ENCODE peak calls at places on chromosomes 13 and 19, in ten cellular contexts. Y is posterior cingulate gyrus, D is NCI-H2081 treated with DMSO at 0.1 percent for 48 hours, E is C1 segment of cervical spinal cord, H is NCI-H2227 treated with DMSO at 0.1 percent for 48 hours, M is EL, R is cardiac muscle cell, P is GM23248, Q is progenitor cell of endocrine pancreas, U is GM04503. X is an unnamed sample.

GRCh38 chr19:48858984-48859710 is 9.3 kb downstream of the PLEKHA4 start:
- DNase-seq in D (no peak), U (no peak), H (no peak), R (no peak), Q (no peak), P (peak; percentile 10), E (no peak), Y (peak; percentile 89), M (no peak), X (no peak)

GRCh38 chr13:65932587-65933239 is 1297.4 kb downstream of the PCDH9 start:
- DNase-seq in Q (no peak), E (no peak), U (no peak), R (no peak), M (peak; percentile 80), D (no peak), H (peak; percentile 15), Y (no peak), P (peak; percentile 23), X (no peak)

GRCh38 chr13:111518161-111518791 is 197.8 kb downstream of the TEX29 start:
- DNase-seq in U (no peak), D (no peak), M (no peak), R (no peak), Q (no peak), H (no peak), Y (no peak), E (no peak), P (no peak), X (no peak)

GRCh38 chr19:41595258-41595889 is 19.4 kb downstream of the CEACAM21 start:
- DNase-seq in Y (no peak), R (peak; percentile 88), D (peak; percentile 16), Q (no peak), P (peak; percentile 89), H (peak; percentile 75), E (no peak), U (peak; percentile 32), M (peak; percentile 79), X (peak; percentile 91)

GRCh38 chr13:39825886-39826285 is 170.4 kb downstream of the COG6 start:
- DNase-seq in E (no peak), Y (no peak), P (no peak), R (no peak), M (no peak), D (no peak), U (no peak), H (no peak), Q (no peak), X (no peak)

GRCh38 chr13:110415669-110416068 is 108.6 kb downstream of the COL4A2 start:
- DNase-seq in U (no peak), R (no peak), D (no peak), M (no peak), P (peak; percentile 49), H (no peak), Y (no peak), Q (no peak), E (no peak), X (no peak)

GRCh38 chr13:64810701-64811258 is 2419.4 kb downstream of the PCDH9 start:
- DNase-seq in Y (no peak), R (peak; percentile 11), H (no peak), D (no peak), M (peak; percentile 15), Q (no peak), U (no peak), E (no peak), P (peak; percentile 11), X (peak; percentile 18)

GRCh38 chr13:85411608-85412007 is 387.6 kb downstream of the SLITRK6 start:
- DNase-seq in U (no peak), R (peak; percentile 3), Y (no peak), D (no peak), Q (no peak), P (no peak), M (no peak), H (no peak), E (no peak), X (no peak)

GRCh38 chr13:71880753-71881541 is 13.9 kb upstream of the DACH1 start:
- DNase-seq in R (peak; percentile 35), Y (no peak), D (no peak), M (no peak), E (no peak), Q (no peak), U (no peak), P (no peak), H (no peak), X (no peak)

X was measured in choroid plexus epithelial cell.